ENCODE peak calls at places on chromosomes 2 and 18, in four cellular contexts. Y is left ventricle myocardium superior, V is heart left ventricle, M is activated T-cell treated with anti-CD3 and anti-CD28 coated beads for 1 hour. E is an unnamed sample.

GRCh38 chr18:55376387-55376786 is 211.6 kb downstream of the TCF4 start:
- DNase-seq in Y (no peak), M (no peak), V (no peak), E (no peak)

GRCh38 chr2:154370873-154371272 is 327.6 kb upstream of the KCNJ3 start:
- DNase-seq in Y (no peak), M (no peak), V (no peak), E (no peak)

GRCh38 chr2:35421485-35421884 is 934.1 kb upstream of the CRIM1 start:
- DNase-seq in Y (no peak), V (no peak), M (no peak), E (no peak)

GRCh38 chr18:8366656-8367055 is 242.6 kb upstream of the RAB12 start:
- DNase-seq in Y (no peak), V (no peak), M (no peak), E (no peak)

GRCh38 chr18:79884963-79885728 is 66.3 kb downstream of the SLC66A2 start:
- DNase-seq in Y (peak), M (no peak), V (no peak), E (no peak)

GRCh38 chr2:126894082-126894481 is 4.6 kb upstream of the TEX51 start:
- DNase-seq in M (no peak), V (no peak), Y (no peak), E (no peak)

GRCh38 chr2:216606551-216607527 is 26.4 kb upstream of the IGFBP2 start:
- DNase-seq in M (peak), V (no peak), Y (no peak), E (no peak)

GRCh38 chr2:118936936-118937335 is 5.1 kb upstream of the MARCO start:
- DNase-seq in M (no peak), V (no peak), Y (no peak), E (no peak)

GRCh38 chr2:15472133-15472532 is 89.0 kb downstream of the NBAS start:
- DNase-seq in Y (peak), V (peak), M (no peak), E (no peak)

GRCh38 chr2:233312874-233313273 is 5.3 kb downstream of the SAG start:
- DNase-seq in Y (no peak), M (no peak), V (no peak), E (no peak)

GRCh38 chr2:57432528-57432927 is 614.1 kb upstream of the VRK2 start:
- DNase-seq in V (no peak), Y (no peak), M (no peak), E (no peak)

GRCh38 chr2:105308785-105309540 is 20.6 kb downstream of the TGFBRAP1 start:
- DNase-seq in V (peak), Y (peak), M (no peak), E (no peak)

GRCh38 chr18:3566851-3567250 is 116.9 kb downstream of the TGIF1 start:
- DNase-seq in M (no peak), Y (no peak), V (no peak), E (no peak)

GRCh38 chr18:54165450-54165849 is 59.0 kb downstream of the MBD2 start:
- DNase-seq in V (no peak), M (no peak), Y (no peak), E (no peak)

GRCh38 chr18:79393626-79394401 is 1.9 kb upstream of the NFATC1 start:
- DNase-seq in Y (peak), V (peak), M (no peak), E (peak)

GRCh38 chr18:12278765-12279682 is 24.9 kb downstream of the CIDEA start:
- DNase-seq in M (no peak), Y (peak), V (peak), E (peak)

GRCh38 chr2:97675714-97676113 is 6.2 kb downstream of the C2orf92 start:
- DNase-seq in V (no peak), M (no peak), Y (no peak), E (no peak)

GRCh38 chr2:8424997-8425900 is 256.6 kb upstream of the ID2 start:
- DNase-seq in M (peak), Y (no peak), V (no peak), E (no peak)

GRCh38 chr2:237865623-237866041 is 6.2 kb downstream of the RAMP1 start:
- DNase-seq in V (no peak), Y (peak), M (no peak), E (no peak)

GRCh38 chr2:240290432-240291336 is 144.8 kb upstream of the GPC1 start:
- DNase-seq in V (no peak), Y (no peak), M (no peak), E (no peak)

GRCh38 chr2:147108553-147108952 is 736.3 kb upstream of the ACVR2A start:
- DNase-seq in M (no peak), V (no peak), Y (no peak), E (no peak)

GRCh38 chr2:54665436-54665856 is 58.0 kb upstream of the EML6 start:
- DNase-seq in Y (no peak), V (no peak), M (no peak), E (no peak)

GRCh38 chr2:221444106-221444505 is 128.0 kb downstream of the EPHA4 start:
- DNase-seq in V (peak), M (no peak), Y (peak), E (no peak)

E was measured in lower leg skin.